ENCODE peak calls at places on chromosomes 7 and 10, in eight cellular contexts. Q, R, A, F, Y, E, I and M are unnamed samples.

GRCh38 chr10:71058308-71058707 is 154.1 kb upstream of the UNC5B start:
- DNase-seq in E (no peak), R (no peak), A (no peak), Q (no peak), I (no peak), Y (no peak), F (no peak), M (no peak)

GRCh38 chr7:151873402-151873965 is 3.4 kb downstream of the PRKAG2 start:
- DNase-seq in E (no peak), F (peak), R (no peak), Y (no peak), I (no peak), Q (no peak), A (peak), M (peak)

GRCh38 chr7:142908921-142909870 is 23.7 kb upstream of the TRPV6 start:
- DNase-seq in R (peak), F (no peak), Y (peak), I (peak), A (peak), E (peak), Q (no peak), M (no peak)

GRCh38 chr10:57849726-57850357 is 417.9 kb downstream of the IPMK start:
- DNase-seq in R (peak), A (no peak), F (no peak), I (no peak), Q (no peak), Y (peak), E (no peak), M (no peak)

GRCh38 chr7:38709123-38709522 is 78.0 kb upstream of the AMPH start:
- DNase-seq in I (no peak), R (no peak), F (no peak), A (no peak), Q (no peak), Y (no peak), E (no peak), M (no peak)

GRCh38 chr10:79361721-79362397 is 14.6 kb downstream of the PPIF start:
- DNase-seq in Q (no peak), E (peak), I (no peak), Y (no peak), A (no peak), R (no peak), F (no peak), M (no peak)

GRCh38 chr7:137462074-137462715 is 118.7 kb upstream of the PTN start:
- DNase-seq in F (no peak), E (no peak), A (no peak), Y (no peak), R (peak), I (no peak), Q (no peak), M (no peak)

GRCh38 chr10:83542774-83543291 is 596.5 kb upstream of the GHITM start:
- DNase-seq in R (no peak), A (no peak), Y (no peak), I (no peak), E (no peak), Q (no peak), F (no peak), M (no peak)

GRCh38 chr7:80957226-80957625 is 38.4 kb upstream of the SEMA3C start:
- DNase-seq in Y (no peak), Q (no peak), I (no peak), F (no peak), A (no peak), E (no peak), R (no peak), M (no peak)

GRCh38 chr10:287814-288213 is 152.6 kb downstream of the ZMYND11 start:
- DNase-seq in Y (no peak), E (no peak), F (no peak), R (no peak), Q (no peak), A (no peak), I (no peak), M (no peak)
- TF ChIP-seq CTCF in Y (peak), E (no peak), F (no peak), R (peak), Q (peak), A (no peak), I (no peak), M (peak)

DNA sequence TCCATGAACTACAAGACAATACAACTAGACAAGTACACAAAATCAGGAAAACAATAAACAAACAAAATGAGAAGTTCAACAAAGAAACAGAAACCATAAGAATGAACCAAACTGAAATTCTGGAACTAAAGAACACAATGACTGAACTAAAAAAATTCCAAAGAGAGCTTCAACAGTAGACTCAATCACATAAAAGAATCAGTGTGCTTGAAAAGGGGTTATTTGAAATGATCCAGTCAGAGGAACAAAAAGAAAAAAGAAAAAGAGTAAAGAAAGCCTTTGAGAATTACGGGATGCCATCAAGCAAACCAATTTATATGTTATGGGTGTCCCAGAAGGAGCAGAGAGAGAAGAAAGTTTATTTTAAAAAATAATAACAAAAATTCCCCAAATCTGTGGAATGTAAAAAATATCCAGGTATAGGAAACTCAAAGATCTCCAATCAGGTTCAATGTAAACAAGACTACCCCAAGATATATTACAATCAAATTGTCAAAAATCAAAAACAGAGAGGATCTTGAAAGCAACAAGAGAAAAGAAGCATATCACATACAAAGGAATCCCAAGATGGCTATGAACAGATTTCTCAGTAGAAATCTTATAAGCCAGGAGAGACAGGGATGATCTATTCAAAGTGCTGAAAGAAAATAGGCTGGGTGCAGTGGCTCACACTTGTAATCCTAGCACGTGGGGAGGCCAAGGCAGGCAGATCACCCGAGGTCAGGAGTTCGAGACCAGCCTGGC is 18.7 kb downstream of the COG5 start:
- DNase-seq in F (no peak), R (no peak), Y (no peak), I (no peak), Q (no peak), E (no peak), A (no peak), M (no peak)
- TF ChIP-seq CTCF in F (no peak), R (no peak), Y (no peak), I (no peak), Q (no peak), E (no peak), A (no peak), M (no peak)

GRCh38 chr7:23530901-23531793 is 634 bp downstream of the TRA2A start:
- DNase-seq in Y (peak), Q (no peak), A (peak), I (peak), R (peak), F (peak), E (peak), M (no peak)

GRCh38 chr7:23530355-23530754 is 1.4 kb downstream of the TRA2A start:
- DNase-seq in Q (no peak), Y (peak), E (peak), F (no peak), I (no peak), A (peak), R (peak), M (no peak)

GRCh38 chr7:23531794-23532489 is at the start of gene TRA2A:
- DNase-seq in R (peak), E (peak), A (peak), Y (peak), F (peak), Q (peak), I (peak), M (peak)

GRCh38 chr7:23529262-23529859 is 2.4 kb downstream of the TRA2A start:
- DNase-seq in I (no peak), Y (no peak), A (no peak), F (no peak), Q (no peak), E (no peak), R (no peak), M (no peak)

DNA sequence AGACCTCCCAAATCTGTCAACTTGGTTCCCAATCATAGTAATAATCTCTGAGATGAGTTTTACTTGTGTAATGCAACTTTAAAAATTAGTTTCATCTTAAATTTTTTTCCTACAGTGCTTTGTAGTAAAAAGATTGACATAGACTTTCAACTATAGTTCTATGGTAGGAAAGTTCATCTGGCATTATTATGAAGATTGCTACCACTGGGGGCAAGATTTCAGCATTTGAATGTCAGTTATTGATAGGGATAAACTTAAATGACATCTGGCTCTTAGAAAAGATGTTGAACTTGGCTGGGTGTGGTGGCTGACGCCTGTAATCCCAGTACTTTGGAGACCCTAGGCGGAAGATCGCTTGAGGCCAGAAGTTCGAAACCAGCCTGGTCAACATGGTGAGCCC is 1.4 kb upstream of the TRA2A start:
- DNase-seq in F (no peak), R (no peak), I (no peak), Q (no peak), E (no peak), Y (no peak), A (no peak), M (no peak)
- TF ChIP-seq CTCF in F (no peak), R (no peak), I (no peak), Q (no peak), E (no peak), Y (no peak), A (no peak), M (peak)

GRCh38 chr7:2713370-2713769 is 25.4 kb downstream of the AMZ1 start:
- DNase-seq in I (no peak), Y (no peak), F (no peak), E (no peak), R (no peak), A (no peak), Q (no peak), M (no peak)
- TF ChIP-seq CTCF in I (no peak), Y (no peak), F (no peak), E (no peak), R (no peak), A (no peak), Q (no peak), M (peak)

GRCh38 chr10:86594535-86594934 is 59.8 kb upstream of the OPN4 start:
- DNase-seq in Q (no peak), F (no peak), A (no peak), R (peak), E (no peak), Y (no peak), I (no peak), M (no peak)
- TF ChIP-seq CTCF in Q (no peak), F (no peak), A (no peak), R (no peak), E (no peak), Y (no peak), I (no peak), M (no peak)

GRCh38 chr7:94909023-94909466 is 1.7 kb downstream of the PPP1R9A start:
- DNase-seq in F (no peak), Y (no peak), A (no peak), E (no peak), R (no peak), I (no peak), Q (no peak), M (no peak)

GRCh38 chr7:94907026-94907419 is 371 bp upstream of the PPP1R9A start:
- DNase-seq in Q (no peak), E (no peak), R (no peak), A (no peak), F (no peak), Y (peak), I (no peak), M (no peak)

GRCh38 chr7:94906035-94906796 is 1.2 kb upstream of the PPP1R9A start:
- DNase-seq in R (no peak), Q (no peak), Y (no peak), A (no peak), E (no peak), F (no peak), I (no peak), M (no peak)

GRCh38 chr7:94908204-94909022 is 1.0 kb downstream of the PPP1R9A start:
- DNase-seq in Y (peak), R (peak), A (peak), E (peak), I (peak), F (no peak), Q (no peak), M (no peak)

GRCh38 chr7:94907420-94908203 is at the start of gene PPP1R9A:
- DNase-seq in I (peak), Q (no peak), F (no peak), E (peak), Y (peak), A (peak), R (peak), M (no peak)
- TF ChIP-seq CTCF in I (peak), Q (no peak), F (no peak), E (no peak), Y (no peak), A (peak), R (peak), M (peak)